ENCODE peak calls at places on chromosomes 7 and 10, in six cellular contexts. K is stomach, W is endothelial cell of umbilical vein, N is prostate gland, R is transverse colon, J is Panc1. D is an unnamed sample.

GRCh38 chr7:47771301-47771989 is 176.8 kb downstream of the PKD1L1 start:
- DNase-seq in K (no peak), W (peak), N (no peak), R (no peak), J (no peak), D (no peak)

GRCh38 chr10:69883256-69883655 is 81.5 kb downstream of the COL13A1 start:
- DNase-seq in K (peak), W (no peak), N (no peak), R (peak), J (no peak), D (no peak)

GRCh38 chr10:12508165-12508564 is 158.8 kb downstream of the CAMK1D start:
- DNase-seq in K (no peak), W (no peak), N (no peak), R (no peak), J (no peak), D (no peak)

GRCh38 chr7:49228447-49228846 is 304.1 kb downstream of the CDC14C start:
- DNase-seq in K (no peak), W (no peak), N (no peak), R (no peak), J (no peak), D (no peak)

GRCh38 chr7:17552952-17553351 is 254.5 kb downstream of the AHR start:
- DNase-seq in K (no peak), W (no peak), N (no peak), R (no peak), J (no peak), D (no peak)

GRCh38 chr10:77628906-77629730 is 8.5 kb downstream of the KCNMA1 start:
- DNase-seq in K (no peak), W (peak), N (no peak), R (no peak), J (peak), D (no peak)

GRCh38 chr10:92242910-92243671 is 47.8 kb downstream of the CPEB3 start:
- DNase-seq in K (peak), W (peak), N (peak), R (peak), J (peak), D (peak)

GRCh38 chr10:95881316-95881715 is 26.5 kb upstream of the CC2D2B start:
- DNase-seq in K (no peak), W (no peak), N (no peak), R (no peak), J (no peak), D (no peak)

GRCh38 chr10:3784510-3785250 is at the start of gene KLF6:
- DNase-seq in K (peak), W (no peak), N (no peak), R (peak), J (no peak), D (no peak)

GRCh38 chr7:53426145-53426750 is 390.8 kb downstream of the POM121L12 start:
- DNase-seq in K (no peak), W (no peak), N (no peak), R (no peak), J (no peak), D (no peak)

GRCh38 chr7:38675500-38676106 is 44.4 kb upstream of the AMPH start:
- DNase-seq in K (no peak), W (no peak), N (no peak), R (no peak), J (no peak), D (no peak)

GRCh38 chr7:152894295-152895170 is 135.0 kb downstream of the ACTR3B start:
- DNase-seq in K (no peak), W (no peak), N (no peak), R (no peak), J (no peak), D (no peak)

GRCh38 chr7:28573059-28573553 is 160.8 kb downstream of the CREB5 start:
- DNase-seq in K (peak), W (peak), N (peak), R (peak), J (no peak), D (peak)

GRCh38 chr10:5588080-5588453 is 63.3 kb downstream of the CALML3 start:
- DNase-seq in K (no peak), W (no peak), N (no peak), R (no peak), J (no peak), D (no peak)

GRCh38 chr10:102643346-102644065 is 773 bp upstream of the TRIM8 start:
- DNase-seq in K (peak), W (peak), N (peak), R (peak), J (no peak), D (no peak)

GRCh38 chr7:12062062-12062461 is 149.0 kb upstream of the TMEM106B start:
- DNase-seq in K (no peak), W (no peak), N (no peak), R (no peak), J (no peak), D (no peak)

GRCh38 chr10:7306147-7306546 is 104.7 kb downstream of the SFMBT2 start:
- DNase-seq in K (no peak), W (no peak), N (no peak), R (no peak), J (no peak), D (no peak)

DNA sequence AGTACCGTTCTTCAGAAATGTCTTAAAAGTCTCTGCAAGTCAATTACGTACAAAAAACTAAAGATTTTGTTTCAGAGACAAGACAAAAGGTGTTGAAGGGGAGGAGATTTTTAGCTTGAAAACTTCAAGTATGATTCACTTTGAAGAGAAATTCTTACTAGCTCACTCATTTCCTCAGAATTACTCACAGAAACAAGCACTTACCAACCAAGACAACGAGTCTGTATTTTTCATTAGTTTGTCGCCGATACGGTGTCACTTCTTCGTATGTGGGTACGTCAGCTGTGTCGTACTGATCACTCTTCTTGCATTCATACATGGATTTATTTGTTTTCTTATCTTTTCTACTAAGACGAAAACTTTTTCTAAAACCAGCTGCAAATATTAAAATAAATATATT is 90.6 kb upstream of the ODAD2 start:
- DNase-seq in K (no peak), W (peak), N (no peak), R (no peak), J (no peak), D (no peak)
- TF ChIP-seq POLR2AphosphoS5 in K (no peak), W (no peak), N (no peak), R (no peak), J (no peak), D (no peak)

GRCh38 chr7:44157116-44158059 is 16.3 kb upstream of the MYL7 start:
- DNase-seq in K (no peak), W (no peak), N (no peak), R (no peak), J (no peak), D (no peak)
- TF ChIP-seq CTCF in K (no peak), W (no peak), N (no peak), R (no peak), J (no peak), D (no peak)

GRCh38 chr7:79434867-79435266 is 18.6 kb downstream of the MAGI2 start:
- DNase-seq in K (no peak), W (peak), N (no peak), R (no peak), J (no peak), D (no peak)

GRCh38 chr7:79430391-79430790 is 23.1 kb downstream of the MAGI2 start:
- DNase-seq in K (no peak), W (no peak), N (no peak), R (no peak), J (no peak), D (no peak)

GRCh38 chr7:79436378-79436777 is 17.1 kb downstream of the MAGI2 start:
- DNase-seq in K (no peak), W (no peak), N (no peak), R (no peak), J (no peak), D (no peak)

GRCh38 chr7:79434098-79434497 is 19.4 kb downstream of the MAGI2 start:
- DNase-seq in K (no peak), W (no peak), N (no peak), R (no peak), J (no peak), D (no peak)
- TF ChIP-seq POLR2AphosphoS5 in K (no peak), W (no peak), N (no peak), R (no peak), J (no peak), D (no peak)

GRCh38 chr7:73599916-73600315 is 21.5 kb upstream of the TBL2 start:
- DNase-seq in K (no peak), W (no peak), N (no peak), R (no peak), J (no peak), D (no peak)

GRCh38 chr7:73605601-73606220 is 18.6 kb downstream of the MLXIPL start:
- DNase-seq in K (no peak), W (no peak), N (no peak), R (no peak), J (no peak), D (no peak)

GRCh38 chr7:73599151-73599882 is 20.9 kb upstream of the TBL2 start:
- DNase-seq in K (no peak), W (no peak), N (no peak), R (no peak), J (no peak), D (no peak)

GRCh38 chr7:73606801-73607691 is 17.3 kb downstream of the MLXIPL start:
- DNase-seq in K (peak), W (peak), N (no peak), R (peak), J (no peak), D (no peak)

DNA sequence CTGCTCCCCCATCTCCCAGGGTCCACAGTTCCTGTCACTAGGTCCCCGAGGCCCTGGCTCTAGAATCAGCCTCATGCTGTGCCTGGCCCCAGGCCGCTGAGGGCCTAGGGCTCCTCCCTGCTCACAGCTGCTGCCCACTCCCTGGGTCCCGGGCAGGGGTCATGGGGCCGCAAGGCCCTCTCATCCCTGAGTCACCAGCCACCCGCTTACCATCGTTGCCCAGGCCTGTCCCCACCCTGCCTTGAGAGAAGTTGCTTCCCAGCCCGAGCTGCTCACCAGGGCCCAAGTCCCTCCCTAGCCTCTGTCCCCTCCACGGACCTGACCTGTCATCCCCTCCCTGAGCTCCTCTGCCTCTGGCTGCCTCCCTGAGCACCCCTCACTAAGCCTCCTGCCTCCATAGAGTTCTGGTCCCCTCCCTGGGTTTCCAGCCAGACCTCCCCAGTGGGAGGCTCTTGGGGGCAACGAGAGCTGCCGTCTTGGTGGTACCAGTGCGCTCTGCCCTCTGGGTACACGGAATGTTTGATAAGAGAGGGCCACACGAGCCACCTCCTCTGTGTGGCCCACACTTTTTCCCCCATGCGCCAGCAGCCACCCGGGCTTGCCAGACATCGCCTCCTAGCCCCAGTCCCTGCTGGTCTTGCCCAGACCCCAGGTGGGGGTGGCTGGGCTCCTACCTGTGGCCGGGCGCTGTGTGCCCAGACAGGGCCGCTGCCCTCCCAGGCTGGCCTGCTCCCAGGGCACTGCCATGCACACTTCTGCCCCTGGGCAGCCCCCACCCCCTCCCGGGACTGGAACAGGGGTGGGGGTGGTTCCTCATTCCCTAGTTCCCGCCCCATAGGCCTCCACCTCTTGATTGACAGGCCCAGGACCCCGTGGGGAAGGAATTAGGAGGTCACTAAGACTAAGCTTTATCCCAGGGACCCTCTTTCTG is 21.3 kb downstream of the MLXIPL start:
- DNase-seq in K (no peak), W (no peak), N (no peak), R (no peak), J (no peak), D (no peak)
- TF ChIP-seq CTCF in K (no peak), W (no peak), N (no peak), R (no peak), J (no peak), D (no peak)

GRCh38 chr7:2838451-2838850 is 5.7 kb downstream of the GNA12 start:
- DNase-seq in K (no peak), W (no peak), N (no peak), R (no peak), J (no peak), D (no peak)

GRCh38 chr7:2837476-2837875 is 6.6 kb downstream of the GNA12 start:
- DNase-seq in K (no peak), W (peak), N (no peak), R (no peak), J (no peak), D (no peak)

GRCh38 chr7:2841907-2842306 is 2.2 kb downstream of the GNA12 start:
- DNase-seq in K (no peak), W (no peak), N (no peak), R (no peak), J (no peak), D (no peak)

GRCh38 chr7:2840458-2840857 is 3.6 kb downstream of the GNA12 start:
- DNase-seq in K (no peak), W (no peak), N (no peak), R (no peak), J (no peak), D (no peak)

GRCh38 chr7:2838873-2839578 is 5.1 kb downstream of the GNA12 start:
- DNase-seq in K (no peak), W (no peak), N (no peak), R (peak), J (no peak), D (no peak)
- TF ChIP-seq POLR2AphosphoS5 in K (no peak), W (no peak), N (no peak), R (no peak), J (no peak), D (no peak)

D was measured in breast epithelium.